ENCODE peak calls at places on chromosome 21, in seven cellular contexts. T is T-helper 1 cell; J is foreskin fibroblast; K is HEK293T; W is stimulated activated naive CD4-positive, alpha-beta T cell; F is activated CD8-positive, alpha-beta memory T cell treated with anti-CD3 and anti-CD28 coated beads for 24 hours; A is naive thymus-derived CD8-positive, alpha-beta T cell. S is an unnamed sample.

GRCh38 chr21:26124421-26124833 is 46.1 kb downstream of the APP start:
- DNase-seq in A (no peak), W (no peak), J (no peak), K (no peak), F (no peak), T (no peak), S (peak)

GRCh38 chr21:45454924-45455315 is 50.0 kb downstream of the COL18A1 start:
- DNase-seq in J (no peak), T (no peak), A (no peak), W (no peak), F (no peak), K (no peak), S (no peak)

GRCh38 chr21:35754583-35754982 is 305.7 kb downstream of the SETD4 start:
- DNase-seq in K (no peak), T (no peak), J (no peak), A (no peak), F (no peak), W (no peak), S (no peak)

GRCh38 chr21:21631961-21632360 is 633.8 kb downstream of the NCAM2 start:
- DNase-seq in K (no peak), J (no peak), A (no peak), W (no peak), T (no peak), F (no peak), S (no peak)

GRCh38 chr21:34187935-34188334 is 114.6 kb downstream of the MRPS6 start:
- DNase-seq in W (no peak), K (no peak), J (peak), F (no peak), A (no peak), T (no peak), S (no peak)

GRCh38 chr21:39612233-39613028 is at the start of gene B3GALT5:
- DNase-seq in W (no peak), F (no peak), J (no peak), A (no peak), T (no peak), K (peak), S (no peak)

GRCh38 chr21:31456201-31456600 is 112.1 kb upstream of the TIAM1 start:
- DNase-seq in K (no peak), F (no peak), W (no peak), J (no peak), T (no peak), A (no peak), S (no peak)

GRCh38 chr21:44609193-44609592 is 2.7 kb upstream of the KRTAP10-8 start:
- DNase-seq in F (no peak), W (no peak), K (no peak), A (no peak), T (no peak), J (no peak), S (no peak)

GRCh38 chr21:41366522-41367151 is 4.8 kb downstream of the MX2 start:
- DNase-seq in K (no peak), A (no peak), F (peak), W (no peak), J (peak), T (no peak), S (no peak)

GRCh38 chr21:14318598-14318997 is 64.3 kb downstream of the HSPA13 start:
- DNase-seq in A (no peak), T (no peak), W (no peak), K (no peak), J (no peak), F (no peak), S (no peak)

GRCh38 chr21:14875704-14876364 is 189.0 kb downstream of the NRIP1 start:
- DNase-seq in J (no peak), T (no peak), A (no peak), F (no peak), K (no peak), W (no peak), S (no peak)

GRCh38 chr21:36471254-36471723 is 8.6 kb downstream of the CLDN14 start:
- DNase-seq in J (no peak), T (no peak), W (no peak), K (no peak), F (no peak), A (no peak), S (no peak)

GRCh38 chr21:33259995-33260394 is 6.2 kb upstream of the IL10RB start:
- DNase-seq in F (no peak), T (no peak), W (no peak), J (no peak), A (no peak), K (no peak), S (no peak)

GRCh38 chr21:36976882-36977651 is 10.6 kb upstream of the HLCS start:
- DNase-seq in F (peak), T (peak), W (no peak), A (no peak), K (peak), J (peak), S (peak)

GRCh38 chr21:38042246-38042645 is 126.0 kb upstream of the KCNJ6 start:
- DNase-seq in J (no peak), K (no peak), W (no peak), T (no peak), F (no peak), A (no peak), S (no peak)

GRCh38 chr21:27759091-27759659 is 792.3 kb upstream of the ADAMTS5 start:
- DNase-seq in K (no peak), W (no peak), J (no peak), T (no peak), A (no peak), F (no peak), S (peak)

GRCh38 chr21:45735259-45736000 is 91.9 kb downstream of the PCBP3 start:
- DNase-seq in W (no peak), F (no peak), T (no peak), K (no peak), A (no peak), J (no peak), S (no peak)

GRCh38 chr21:17930102-17930501 is 110.9 kb upstream of the C21orf91 start:
- DNase-seq in J (no peak), W (no peak), K (no peak), A (no peak), F (no peak), T (no peak), S (no peak)

GRCh38 chr21:36773111-36773510 is 74.2 kb downstream of the SIM2 start:
- DNase-seq in A (no peak), W (no peak), T (no peak), F (no peak), J (peak), K (no peak), S (peak)

GRCh38 chr21:43340491-43341348 is 86.2 kb downstream of the SIK1 start:
- DNase-seq in J (peak), K (no peak), W (no peak), A (no peak), T (no peak), F (no peak), S (peak)

GRCh38 chr21:15539376-15539775 is 190.4 kb upstream of the USP25 start:
- DNase-seq in K (no peak), F (no peak), W (no peak), T (no peak), J (no peak), A (no peak), S (no peak)

GRCh38 chr21:44299085-44299457 is 782 bp upstream of the PFKL start:
- DNase-seq in K (no peak), W (no peak), F (no peak), J (no peak), A (no peak), T (no peak), S (no peak)

GRCh38 chr21:37437376-37438080 is 71.0 kb downstream of the DYRK1A start:
- DNase-seq in A (no peak), J (no peak), T (no peak), F (no peak), W (no peak), K (no peak), S (peak)

GRCh38 chr21:27320868-27321267 is 354.0 kb upstream of the ADAMTS5 start:
- DNase-seq in W (no peak), F (no peak), J (no peak), T (no peak), A (no peak), K (no peak), S (no peak)

GRCh38 chr21:44758141-44758561 is 43.5 kb downstream of the UBE2G2 start:
- DNase-seq in T (no peak), A (no peak), W (no peak), K (no peak), F (no peak), J (no peak), S (no peak)

GRCh38 chr21:16651956-16652355 is 860.9 kb upstream of the CXADR start:
- DNase-seq in F (no peak), W (no peak), J (no peak), T (no peak), K (no peak), A (no peak), S (no peak)

GRCh38 chr21:46368533-46369285 is 44.8 kb downstream of the PCNT start:
- DNase-seq in A (peak), T (no peak), K (no peak), F (peak), W (no peak), J (no peak), S (no peak)

GRCh38 chr21:17003221-17003620 is 509.6 kb upstream of the CXADR start:
- DNase-seq in W (no peak), F (no peak), J (peak), A (no peak), K (no peak), T (no peak), S (peak)